ENCODE peak calls at places on chromosomes 16 and 17, in five cellular contexts. One of them, this sample, is unnamed.

GRCh38 chr17:40092581-40092980 is 7.8 kb downstream of the NR1D1 start:
- DNase-seq in HepG2: no peak
- DNase-seq in astrocyte: no peak
- DNase-seq in fibroblast of lung: no peak
- DNase-seq in cardiac muscle cell: no peak
- DNase-seq in this sample: no peak

GRCh38 chr16:16021988-16022682 is 72.7 kb downstream of the ABCC1 start:
- DNase-seq in HepG2: peak; percentile 88
- DNase-seq in astrocyte: peak; percentile 92
- DNase-seq in fibroblast of lung: peak; percentile 96
- DNase-seq in cardiac muscle cell: peak; percentile 77
- DNase-seq in this sample: peak; percentile 78

GRCh38 chr16:11403534-11403795 is 58.2 kb downstream of the RMI2 start:
- DNase-seq in HepG2: no peak
- DNase-seq in astrocyte: no peak
- DNase-seq in fibroblast of lung: no peak
- DNase-seq in cardiac muscle cell: no peak
- DNase-seq in this sample: no peak

GRCh38 chr16:65666132-65666869 is 544.4 kb upstream of the CDH11 start:
- DNase-seq in HepG2: peak; percentile 81
- DNase-seq in astrocyte: peak; percentile 44
- DNase-seq in fibroblast of lung: peak; percentile 62
- DNase-seq in cardiac muscle cell: no peak
- DNase-seq in this sample: no peak

GRCh38 chr17:4899341-4900230 is at the start of gene C17orf107:
- DNase-seq in HepG2: no peak
- DNase-seq in astrocyte: peak; percentile 79
- DNase-seq in fibroblast of lung: peak; percentile 81
- DNase-seq in cardiac muscle cell: peak; percentile 56
- DNase-seq in this sample: peak; percentile 55

GRCh38 chr16:13307255-13307654 is 405.9 kb downstream of the SHISA9 start:
- DNase-seq in HepG2: no peak
- DNase-seq in astrocyte: peak; percentile 96
- DNase-seq in fibroblast of lung: peak; percentile 96
- DNase-seq in cardiac muscle cell: no peak
- DNase-seq in this sample: no peak

GRCh38 chr16:1983544-1984346 is at the start of gene GFER:
- DNase-seq in HepG2: peak; percentile 81
- DNase-seq in astrocyte: peak; percentile 79
- DNase-seq in fibroblast of lung: peak; percentile 89
- DNase-seq in cardiac muscle cell: peak; percentile 96
- DNase-seq in this sample: peak; percentile 91

GRCh38 chr16:78460428-78460827 is 361.0 kb downstream of the WWOX start:
- DNase-seq in HepG2: peak; percentile 80
- DNase-seq in astrocyte: no peak
- DNase-seq in fibroblast of lung: no peak
- DNase-seq in cardiac muscle cell: no peak
- DNase-seq in this sample: no peak

DNA sequence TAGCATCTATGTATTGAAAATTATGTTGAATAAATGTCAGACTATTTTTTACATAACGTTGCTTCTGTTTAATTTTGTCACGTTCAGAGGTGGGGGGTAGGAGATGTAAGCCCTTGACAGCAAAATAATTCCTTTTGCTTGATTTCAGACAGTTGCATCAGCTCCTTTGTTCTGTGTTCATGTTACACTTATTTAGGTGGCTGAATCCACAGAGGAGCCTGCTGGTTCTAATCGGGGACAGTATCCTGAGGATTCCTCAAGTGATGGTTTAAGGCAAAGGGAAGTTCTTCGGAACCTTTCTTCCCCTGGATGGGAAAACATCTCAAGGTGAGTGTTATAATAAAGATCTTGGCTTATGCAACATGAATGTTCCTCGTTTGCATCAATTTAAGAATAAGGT is 4.5 kb downstream of the HERPUD1 start:
- DNase-seq in HepG2: no peak
- DNase-seq in astrocyte: no peak
- DNase-seq in fibroblast of lung: no peak
- DNase-seq in cardiac muscle cell: no peak
- DNase-seq in this sample: no peak
- H3K27ac ChIP-seq in HepG2: no peak overlapping the region
- H3K27ac ChIP-seq in astrocyte: no peak overlapping the region
- H3K27ac ChIP-seq in fibroblast of lung: no peak overlapping the region
- H3K27ac ChIP-seq in cardiac muscle cell: no peak overlapping the region
- H3K27ac ChIP-seq in this sample: peak overlapping the region; percentile 45

GRCh38 chr17:32331243-32332040 is 10.5 kb downstream of the C17orf75 start:
- DNase-seq in HepG2: no peak
- DNase-seq in astrocyte: no peak
- DNase-seq in fibroblast of lung: no peak
- DNase-seq in cardiac muscle cell: no peak
- DNase-seq in this sample: no peak
- H3K27ac ChIP-seq in HepG2: no peak overlapping the region
- H3K27ac ChIP-seq in astrocyte: no peak overlapping the region
- H3K27ac ChIP-seq in fibroblast of lung: no peak overlapping the region
- H3K27ac ChIP-seq in cardiac muscle cell: no peak overlapping the region
- H3K27ac ChIP-seq in this sample: no peak overlapping the region

GRCh38 chr17:82323514-82324234 is 6.3 kb upstream of the CD7 start:
- DNase-seq in HepG2: no peak
- DNase-seq in astrocyte: no peak
- DNase-seq in fibroblast of lung: no peak
- DNase-seq in cardiac muscle cell: no peak
- DNase-seq in this sample: no peak

GRCh38 chr17:82324566-82325285 is 7.3 kb upstream of the CD7 start:
- DNase-seq in HepG2: no peak
- DNase-seq in astrocyte: no peak
- DNase-seq in fibroblast of lung: no peak
- DNase-seq in cardiac muscle cell: no peak
- DNase-seq in this sample: no peak

GRCh38 chr17:82320956-82321927 is 3.8 kb upstream of the CD7 start:
- DNase-seq in HepG2: no peak
- DNase-seq in astrocyte: no peak
- DNase-seq in fibroblast of lung: no peak
- DNase-seq in cardiac muscle cell: peak; percentile 57
- DNase-seq in this sample: no peak

GRCh38 chr17:82321947-82322466 is 4.6 kb upstream of the CD7 start:
- DNase-seq in HepG2: no peak
- DNase-seq in astrocyte: no peak
- DNase-seq in fibroblast of lung: no peak
- DNase-seq in cardiac muscle cell: no peak
- DNase-seq in this sample: no peak

GRCh38 chr17:82322526-82323453 is 5.4 kb upstream of the CD7 start:
- DNase-seq in HepG2: no peak
- DNase-seq in astrocyte: no peak
- DNase-seq in fibroblast of lung: no peak
- DNase-seq in cardiac muscle cell: no peak
- DNase-seq in this sample: no peak
- H3K27ac ChIP-seq in HepG2: no peak overlapping the region
- H3K27ac ChIP-seq in astrocyte: no peak overlapping the region
- H3K27ac ChIP-seq in fibroblast of lung: no peak overlapping the region
- H3K27ac ChIP-seq in cardiac muscle cell: no peak overlapping the region
- H3K27ac ChIP-seq in this sample: no peak overlapping the region

GRCh38 chr17:44769647-44770084 is 10.9 kb downstream of the ADAM11 start:
- DNase-seq in HepG2: peak; percentile 38
- DNase-seq in astrocyte: no peak
- DNase-seq in fibroblast of lung: no peak
- DNase-seq in cardiac muscle cell: no peak
- DNase-seq in this sample: no peak

GRCh38 chr17:44770526-44770925 is 11.7 kb downstream of the ADAM11 start:
- DNase-seq in HepG2: no peak
- DNase-seq in astrocyte: no peak
- DNase-seq in fibroblast of lung: no peak
- DNase-seq in cardiac muscle cell: no peak
- DNase-seq in this sample: no peak

GRCh38 chr17:44769230-44769629 is 10.4 kb downstream of the ADAM11 start:
- DNase-seq in HepG2: no peak
- DNase-seq in astrocyte: no peak
- DNase-seq in fibroblast of lung: no peak
- DNase-seq in cardiac muscle cell: no peak
- DNase-seq in this sample: no peak

GRCh38 chr17:44767493-44767892 is 8.7 kb downstream of the ADAM11 start:
- DNase-seq in HepG2: no peak
- DNase-seq in astrocyte: no peak
- DNase-seq in fibroblast of lung: no peak
- DNase-seq in cardiac muscle cell: no peak
- DNase-seq in this sample: no peak

DNA sequence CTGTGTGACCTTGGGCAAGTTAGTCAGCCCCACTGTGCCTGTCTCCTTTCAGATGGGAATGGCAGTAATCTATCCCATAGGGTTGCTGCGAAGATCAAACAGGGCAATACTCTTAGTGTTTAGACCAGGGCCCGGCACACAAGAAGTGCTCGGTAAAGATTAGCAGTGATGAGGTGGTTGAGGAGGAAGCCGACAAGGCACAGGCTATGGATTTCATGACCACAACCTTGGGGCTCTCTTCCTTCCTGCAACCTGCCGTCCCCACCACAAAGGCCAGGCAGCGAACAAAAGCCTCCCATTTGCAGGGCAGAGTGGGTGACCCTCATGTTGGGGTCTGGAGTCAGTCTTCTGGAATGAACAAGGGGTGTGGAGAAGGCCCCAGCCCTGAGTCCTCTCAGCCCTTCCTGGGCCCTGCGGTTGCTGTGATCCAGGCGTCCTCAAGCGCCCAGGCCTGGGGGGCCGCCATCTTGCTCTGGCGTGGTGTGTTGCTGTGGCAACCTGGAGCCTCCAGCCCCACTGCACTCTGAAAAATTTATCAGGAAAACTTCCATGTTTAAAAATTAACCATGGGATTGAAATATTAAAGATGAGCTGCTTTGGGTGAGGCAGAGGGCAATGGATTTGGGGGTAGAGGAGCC is 9.8 kb downstream of the ADAM11 start:
- DNase-seq in HepG2: no peak
- DNase-seq in astrocyte: no peak
- DNase-seq in fibroblast of lung: no peak
- DNase-seq in cardiac muscle cell: no peak
- DNase-seq in this sample: no peak
- H3K27ac ChIP-seq in HepG2: no peak overlapping the region
- H3K27ac ChIP-seq in astrocyte: no peak overlapping the region
- H3K27ac ChIP-seq in fibroblast of lung: no peak overlapping the region
- H3K27ac ChIP-seq in cardiac muscle cell: no peak overlapping the region
- H3K27ac ChIP-seq in this sample: no peak overlapping the region